ENCODE peak calls at places on chromosome 21, in six cellular contexts. One of them, this sample, is unnamed.

GRCh38 chr21:46137908-46138307 is 17.5 kb downstream of the FTCD start:
- DNase-seq in NCI-H1694 treated with DMSO at 0.1 percent for 48 hours: no peak
- DNase-seq in PC-3: no peak
- DNase-seq in T-helper 1 cell: no peak
- DNase-seq in fibroblast of lung: no peak
- DNase-seq in BJ: no peak
- DNase-seq in this sample: no peak

GRCh38 chr21:16535100-16535418 is 805.3 kb downstream of the USP25 start:
- DNase-seq in BJ: no peak
- DNase-seq in T-helper 1 cell: no peak
- DNase-seq in fibroblast of lung: peak
- DNase-seq in NCI-H1694 treated with DMSO at 0.1 percent for 48 hours: no peak
- DNase-seq in PC-3: peak
- DNase-seq in this sample: peak

GRCh38 chr21:45889115-45889708 is 92.4 kb upstream of the COL6A1 start:
- DNase-seq in PC-3: no peak
- DNase-seq in fibroblast of lung: no peak
- DNase-seq in BJ: no peak
- DNase-seq in T-helper 1 cell: no peak
- DNase-seq in NCI-H1694 treated with DMSO at 0.1 percent for 48 hours: no peak
- DNase-seq in this sample: no peak

GRCh38 chr21:27244796-27245195 is 277.9 kb upstream of the ADAMTS5 start:
- DNase-seq in BJ: no peak
- DNase-seq in T-helper 1 cell: no peak
- DNase-seq in PC-3: no peak
- DNase-seq in fibroblast of lung: no peak
- DNase-seq in NCI-H1694 treated with DMSO at 0.1 percent for 48 hours: no peak
- DNase-seq in this sample: no peak

GRCh38 chr21:45509566-45510465 is 32.4 kb downstream of the SLC19A1 start:
- DNase-seq in NCI-H1694 treated with DMSO at 0.1 percent for 48 hours: no peak
- DNase-seq in T-helper 1 cell: no peak
- DNase-seq in BJ: no peak
- DNase-seq in fibroblast of lung: no peak
- DNase-seq in PC-3: no peak
- DNase-seq in this sample: no peak

GRCh38 chr21:45234127-45234526 is 53.6 kb downstream of the POFUT2 start:
- DNase-seq in T-helper 1 cell: no peak
- DNase-seq in fibroblast of lung: no peak
- DNase-seq in PC-3: no peak
- DNase-seq in NCI-H1694 treated with DMSO at 0.1 percent for 48 hours: no peak
- DNase-seq in BJ: no peak
- DNase-seq in this sample: no peak

GRCh38 chr21:42956824-42957632 is 17.3 kb upstream of the PKNOX1 start:
- DNase-seq in T-helper 1 cell: no peak
- DNase-seq in PC-3: no peak
- DNase-seq in fibroblast of lung: no peak
- DNase-seq in BJ: no peak
- DNase-seq in NCI-H1694 treated with DMSO at 0.1 percent for 48 hours: no peak
- DNase-seq in this sample: no peak

GRCh38 chr21:26119906-26120305 is 50.7 kb downstream of the APP start:
- DNase-seq in PC-3: no peak
- DNase-seq in BJ: no peak
- DNase-seq in NCI-H1694 treated with DMSO at 0.1 percent for 48 hours: no peak
- DNase-seq in fibroblast of lung: no peak
- DNase-seq in T-helper 1 cell: no peak
- DNase-seq in this sample: no peak

GRCh38 chr21:42799948-42800347 is 79.4 kb downstream of the WDR4 start:
- DNase-seq in BJ: no peak
- DNase-seq in T-helper 1 cell: no peak
- DNase-seq in PC-3: no peak
- DNase-seq in NCI-H1694 treated with DMSO at 0.1 percent for 48 hours: no peak
- DNase-seq in fibroblast of lung: no peak
- DNase-seq in this sample: no peak

GRCh38 chr21:16620921-16621320 is 891.1 kb downstream of the USP25 start:
- DNase-seq in BJ: no peak
- DNase-seq in PC-3: no peak
- DNase-seq in T-helper 1 cell: no peak
- DNase-seq in fibroblast of lung: no peak
- DNase-seq in NCI-H1694 treated with DMSO at 0.1 percent for 48 hours: no peak
- DNase-seq in this sample: no peak

GRCh38 chr21:28148400-28149064 is 844.1 kb downstream of the LTN1 start:
- DNase-seq in NCI-H1694 treated with DMSO at 0.1 percent for 48 hours: no peak
- DNase-seq in PC-3: peak
- DNase-seq in fibroblast of lung: peak
- DNase-seq in BJ: no peak
- DNase-seq in T-helper 1 cell: no peak
- DNase-seq in this sample: no peak

GRCh38 chr21:44449473-44450363 is 5.6 kb upstream of the LRRC3 start:
- DNase-seq in NCI-H1694 treated with DMSO at 0.1 percent for 48 hours: no peak
- DNase-seq in PC-3: no peak
- DNase-seq in BJ: no peak
- DNase-seq in fibroblast of lung: peak
- DNase-seq in T-helper 1 cell: peak
- DNase-seq in this sample: no peak

GRCh38 chr21:33496345-33496744 is 4.8 kb upstream of the DNAJC28 start:
- DNase-seq in NCI-H1694 treated with DMSO at 0.1 percent for 48 hours: no peak
- DNase-seq in T-helper 1 cell: no peak
- DNase-seq in BJ: no peak
- DNase-seq in fibroblast of lung: no peak
- DNase-seq in PC-3: no peak
- DNase-seq in this sample: no peak

GRCh38 chr21:23792300-23792699 is 1815.0 kb downstream of the MRPL39 start:
- DNase-seq in NCI-H1694 treated with DMSO at 0.1 percent for 48 hours: no peak
- DNase-seq in T-helper 1 cell: no peak
- DNase-seq in fibroblast of lung: no peak
- DNase-seq in BJ: no peak
- DNase-seq in PC-3: peak
- DNase-seq in this sample: no peak

GRCh38 chr21:42231761-42232160 is 12.8 kb downstream of the ABCG1 start:
- DNase-seq in T-helper 1 cell: no peak
- DNase-seq in NCI-H1694 treated with DMSO at 0.1 percent for 48 hours: no peak
- DNase-seq in BJ: no peak
- DNase-seq in PC-3: no peak
- DNase-seq in fibroblast of lung: no peak
- DNase-seq in this sample: no peak

GRCh38 chr21:27300770-27301169 is 333.9 kb upstream of the ADAMTS5 start:
- DNase-seq in T-helper 1 cell: no peak
- DNase-seq in fibroblast of lung: peak
- DNase-seq in BJ: no peak
- DNase-seq in PC-3: no peak
- DNase-seq in NCI-H1694 treated with DMSO at 0.1 percent for 48 hours: no peak
- DNase-seq in this sample: no peak

GRCh38 chr21:40067751-40068150 is 200.5 kb downstream of the PCP4 start:
- DNase-seq in BJ: no peak
- DNase-seq in fibroblast of lung: no peak
- DNase-seq in T-helper 1 cell: no peak
- DNase-seq in PC-3: no peak
- DNase-seq in NCI-H1694 treated with DMSO at 0.1 percent for 48 hours: peak
- DNase-seq in this sample: no peak

GRCh38 chr21:41854426-41854995 is 24.6 kb downstream of the PRDM15 start:
- DNase-seq in PC-3: no peak
- DNase-seq in fibroblast of lung: no peak
- DNase-seq in NCI-H1694 treated with DMSO at 0.1 percent for 48 hours: no peak
- DNase-seq in BJ: no peak
- DNase-seq in T-helper 1 cell: no peak
- DNase-seq in this sample: no peak

GRCh38 chr21:45260191-45260795 is 27.4 kb downstream of the POFUT2 start:
- DNase-seq in NCI-H1694 treated with DMSO at 0.1 percent for 48 hours: no peak
- DNase-seq in fibroblast of lung: no peak
- DNase-seq in T-helper 1 cell: no peak
- DNase-seq in PC-3: no peak
- DNase-seq in BJ: no peak
- DNase-seq in this sample: no peak

GRCh38 chr21:42125571-42126544 is 54.7 kb downstream of the UMODL1 start:
- DNase-seq in PC-3: peak
- DNase-seq in BJ: no peak
- DNase-seq in fibroblast of lung: peak
- DNase-seq in T-helper 1 cell: no peak
- DNase-seq in NCI-H1694 treated with DMSO at 0.1 percent for 48 hours: no peak
- DNase-seq in this sample: peak

GRCh38 chr21:42471716-42472330 is 24.2 kb downstream of the RSPH1 start:
- DNase-seq in T-helper 1 cell: no peak
- DNase-seq in BJ: no peak
- DNase-seq in PC-3: no peak
- DNase-seq in NCI-H1694 treated with DMSO at 0.1 percent for 48 hours: no peak
- DNase-seq in fibroblast of lung: no peak
- DNase-seq in this sample: no peak

GRCh38 chr21:28193189-28193588 is 799.5 kb downstream of the LTN1 start:
- DNase-seq in NCI-H1694 treated with DMSO at 0.1 percent for 48 hours: no peak
- DNase-seq in PC-3: peak
- DNase-seq in fibroblast of lung: no peak
- DNase-seq in BJ: no peak
- DNase-seq in T-helper 1 cell: no peak
- DNase-seq in this sample: no peak

GRCh38 chr21:37073417-37074194 is 552 bp downstream of the TTC3 start:
- DNase-seq in T-helper 1 cell: peak
- DNase-seq in NCI-H1694 treated with DMSO at 0.1 percent for 48 hours: no peak
- DNase-seq in BJ: no peak
- DNase-seq in PC-3: peak
- DNase-seq in fibroblast of lung: peak
- DNase-seq in this sample: peak